ENCODE peak calls at places on chromosomes 1 and 21, in nine cellular contexts. F is body of pancreas, Q is HepG2, M is IMR-90, K is K562, U is uterus, J is endothelial cell of umbilical vein, G is sigmoid colon, V is right lobe of liver. B is an unnamed sample.

GRCh38 chr1:229310833-229311232 is 32.0 kb downstream of the CCSAP start:
- DNase-seq in J (no peak), G (no peak), Q (no peak), M (peak; percentile 58), U (no peak), K (no peak), V (peak; percentile 30), F (no peak), B (no peak)

GRCh38 chr1:184792450-184792969 is 37.9 kb upstream of the EDEM3 start:
- DNase-seq in J (peak; percentile 90), U (peak; percentile 56), V (peak; percentile 83), F (peak; percentile 98), K (no peak), G (peak; percentile 94), Q (peak; percentile 75), M (peak; percentile 99), B (peak; percentile 41)

GRCh38 chr1:50959303-50959912 is 659 bp downstream of the FAF1 start:
- DNase-seq in G (peak; percentile 72), J (peak; percentile 47), Q (peak; percentile 11), F (peak; percentile 41), U (peak; percentile 35), K (peak; percentile 70), V (no peak), M (peak; percentile 37), B (peak; percentile 58)

GRCh38 chr1:201444792-201445191 is 23.3 kb upstream of the TNNI1 start:
- DNase-seq in V (no peak), G (no peak), U (no peak), M (no peak), F (no peak), K (peak; percentile 35), Q (no peak), J (no peak), B (no peak)

GRCh38 chr1:213600879-213601278 is 386.9 kb upstream of the PROX1 start:
- DNase-seq in M (no peak), U (no peak), Q (no peak), K (no peak), G (no peak), J (no peak), V (no peak), F (no peak), B (no peak)

GRCh38 chr21:36491191-36491916 is 11.4 kb upstream of the CLDN14 start:
- DNase-seq in Q (no peak), K (no peak), U (no peak), J (no peak), F (no peak), V (no peak), G (no peak), M (no peak), B (no peak)

GRCh38 chr1:245197121-245197520 is 42.3 kb downstream of the KIF26B start:
- DNase-seq in U (no peak), V (no peak), G (no peak), J (no peak), F (no peak), K (no peak), M (no peak), Q (no peak), B (no peak)

GRCh38 chr1:80882552-80882951 is 918.2 kb upstream of the ADGRL2 start:
- DNase-seq in J (peak; percentile 70), Q (peak; percentile 72), M (peak; percentile 65), G (no peak), V (no peak), F (peak; percentile 29), U (no peak), K (no peak), B (no peak)

GRCh38 chr1:108831225-108831624 is 25.7 kb downstream of the AKNAD1 start:
- DNase-seq in G (no peak), U (no peak), M (peak; percentile 89), Q (no peak), V (no peak), J (peak; percentile 85), K (no peak), F (no peak), B (no peak)

GRCh38 chr1:193580419-193580818 is 394.0 kb upstream of the B3GALT2 start:
- DNase-seq in F (no peak), G (no peak), V (no peak), M (no peak), J (no peak), K (no peak), Q (no peak), U (no peak), B (no peak)

GRCh38 chr1:15336866-15337265 is 72.8 kb upstream of the EFHD2 start:
- DNase-seq in K (no peak), F (no peak), Q (no peak), V (no peak), M (no peak), G (no peak), U (no peak), J (no peak), B (no peak)

GRCh38 chr1:234720709-234721436 is 110.9 kb upstream of the IRF2BP2 start:
- DNase-seq in V (no peak), Q (no peak), U (no peak), J (no peak), G (peak; percentile 73), M (no peak), F (no peak), K (no peak), B (no peak)

GRCh38 chr1:67429011-67429527 is 1.1 kb downstream of the SERBP1 start:
- DNase-seq in M (no peak), U (no peak), G (no peak), F (peak; percentile 12), V (no peak), J (peak; percentile 36), Q (no peak), K (peak; percentile 67), B (peak; percentile 28)
- TF ChIP-seq POLR2A in M (no peak), U (no peak), G (no peak), F (no peak), V (no peak), J (no peak), Q (no peak), K (peak; percentile 18), B (no peak)

DNA sequence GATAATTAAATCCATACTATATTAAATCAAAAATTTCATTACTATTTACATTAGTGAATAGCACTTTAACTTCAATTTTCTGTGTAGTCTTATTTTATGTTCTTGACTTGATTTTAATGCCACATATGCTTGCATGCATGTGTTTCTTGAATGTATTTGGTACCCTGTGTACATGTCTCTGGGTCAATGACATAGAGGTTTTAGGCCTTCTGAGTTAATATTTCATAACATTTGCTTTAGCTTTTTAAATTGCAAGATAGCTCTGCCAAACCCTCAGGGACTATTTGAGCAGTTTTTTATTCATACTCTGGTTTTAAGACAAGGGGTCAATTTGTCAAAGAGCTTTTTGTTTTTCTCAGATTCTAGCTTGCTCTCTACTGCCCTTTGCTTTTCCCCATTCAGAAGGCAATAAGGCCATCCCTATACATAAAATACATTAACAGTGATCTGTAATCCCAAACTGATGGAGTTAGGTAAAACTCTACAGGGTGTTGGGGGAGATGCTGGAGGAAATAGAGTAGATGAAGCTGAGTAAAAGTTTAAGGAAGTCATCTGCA is 5.0 kb downstream of the MLLT11 start:
- DNase-seq in M (no peak), K (no peak), U (no peak), Q (no peak), J (no peak), G (no peak), V (no peak), F (no peak), B (no peak)
- H3K36me3 ChIP-seq in M (peaks cover 6% of the 10 kb centered on the region), K (peaks cover 38% of the 10 kb centered on the region), U (no peaks in the 10 kb centered on the region), Q (no peaks in the 10 kb centered on the region), J (peaks cover 5% of the 10 kb centered on the region), G (no peaks in the 10 kb centered on the region), V (no peaks in the 10 kb centered on the region), F (no peaks in the 10 kb centered on the region), B (no peaks in the 10 kb centered on the region)

GRCh38 chr1:39895731-39896480 is 5.8 kb downstream of the MYCL start:
- DNase-seq in M (no peak), K (no peak), Q (no peak), V (no peak), G (no peak), J (no peak), F (no peak), U (no peak), B (no peak)

GRCh38 chr1:39895096-39895495 is 6.6 kb downstream of the MYCL start:
- DNase-seq in Q (no peak), J (no peak), V (no peak), U (no peak), F (no peak), G (no peak), M (no peak), K (no peak), B (no peak)

GRCh38 chr1:39898146-39898545 is 3.6 kb downstream of the MYCL start:
- DNase-seq in J (peak; percentile 58), F (no peak), V (no peak), U (no peak), G (no peak), K (no peak), Q (no peak), M (no peak), B (no peak)

GRCh38 chr1:39898648-39899603 is 2.8 kb downstream of the MYCL start:
- DNase-seq in F (peak; percentile 90), Q (peak; percentile 82), U (no peak), V (peak; percentile 81), K (peak; percentile 95), G (no peak), M (peak; percentile 64), J (peak; percentile 91), B (peak; percentile 77)

DNA sequence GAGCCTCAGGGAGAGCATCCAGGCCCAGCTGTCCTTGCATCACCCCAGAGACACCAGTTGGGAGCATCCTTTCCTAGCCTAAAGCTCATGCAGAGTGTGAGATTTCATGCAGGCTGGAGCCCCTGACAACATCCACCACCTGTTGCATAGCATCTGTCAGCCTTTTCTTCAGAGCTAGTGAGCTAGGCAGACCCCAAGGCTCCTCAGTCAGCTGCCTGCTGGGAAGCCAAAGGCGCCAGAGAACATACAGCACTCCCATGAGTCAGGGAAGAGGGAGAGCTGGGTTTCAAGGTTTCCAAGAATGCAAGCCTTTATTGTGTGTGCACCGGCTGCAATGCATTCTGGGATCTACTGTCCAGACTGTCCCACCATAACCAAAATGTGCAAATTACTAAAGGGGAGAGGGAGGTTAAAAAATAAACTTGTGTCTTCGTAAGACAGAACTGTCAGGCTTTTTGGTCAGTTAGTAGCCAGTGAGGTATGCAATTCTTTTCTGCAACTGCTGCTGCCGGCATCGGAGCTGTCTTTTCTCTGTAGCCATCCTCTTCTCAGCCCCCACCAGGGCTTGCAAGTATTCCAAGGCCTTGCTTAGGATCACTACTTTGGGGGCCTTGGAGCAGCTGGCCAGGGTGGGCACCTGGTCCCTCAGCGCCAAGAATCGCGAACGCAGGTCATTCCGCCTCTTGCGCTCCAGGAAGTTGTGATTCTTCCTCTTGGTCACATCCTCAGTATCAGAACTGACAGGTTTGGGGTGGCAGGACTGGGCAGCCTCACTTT is 4.6 kb downstream of the MYCL start:
- DNase-seq in M (peak; percentile 86), K (peak; percentile 39), J (no peak), Q (no peak), V (no peak), U (no peak), F (no peak), G (no peak), B (no peak)
- TF ChIP-seq POLR2A in M (peak; percentile 91), K (peak; percentile 85), J (no peak), Q (no peak), V (no peak), U (no peak), F (no peak), G (no peak), B (no peak)

DNA sequence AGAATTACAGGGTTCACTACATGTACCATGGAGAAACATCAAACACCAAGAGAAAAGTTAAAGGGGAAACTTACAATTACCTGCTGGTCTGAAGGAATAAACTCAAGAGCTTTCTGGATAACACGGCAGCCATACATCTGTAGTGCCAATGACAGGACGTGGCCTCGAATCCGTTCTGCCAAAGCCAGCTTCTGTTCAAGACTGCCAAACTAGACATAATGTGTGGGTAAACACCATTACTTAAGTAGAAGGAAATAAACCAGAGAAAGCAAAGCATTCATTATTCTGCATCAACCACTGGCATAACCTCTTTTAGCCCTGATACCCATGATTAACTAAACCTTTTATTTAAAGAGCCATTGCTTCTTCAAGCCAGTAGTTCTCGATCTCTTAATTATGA is 41.5 kb upstream of the SDC3 start:
- DNase-seq in U (no peak), M (no peak), G (no peak), F (no peak), V (no peak), J (no peak), K (no peak), Q (no peak), B (no peak)
- H3K36me3 ChIP-seq in U (no peaks in the 10 kb centered on the region), M (peaks cover 52% of the 10 kb centered on the region), G (peaks cover 42% of the 10 kb centered on the region), F (peaks cover 17% of the 10 kb centered on the region), V (peaks cover 13% of the 10 kb centered on the region), J (peaks cover 45% of the 10 kb centered on the region), K (peaks cover 91% of the 10 kb centered on the region), Q (peaks cover 30% of the 10 kb centered on the region), B (no peaks in the 10 kb centered on the region)

B was measured in testis.